ENCODE peak calls at places on chromosome 16, in eight cellular contexts. Y is neural progenitor cell; O is activated CD4-positive, alpha-beta T cell treated with anti-CD3 and anti-CD28 coated beads, Interleukin-2, amount 10 ng/mL, durations not matched to agents 7 days and 5 days; C is Calu3; K is MV-4-11; J is KG1; R is stromal cell of bone marrow; D is activated T-cell treated with anti-CD3 and anti-CD28 coated beads, Interleukin-2, amount 50 U/mL, for 72 hours. V is an unnamed sample.

GRCh38 chr16:77171750-77172635 is 19.0 kb upstream of the MON1B start:
- DNase-seq in Y (peak), O (peak), C (peak), K (peak), J (peak), R (peak), D (peak), V (peak)

GRCh38 chr16:3047387-3047720 is 993 bp downstream of the MMP25 start:
- DNase-seq in Y (no peak), O (no peak), C (no peak), K (no peak), J (no peak), R (no peak), D (no peak), V (no peak)

GRCh38 chr16:31253642-31254045 is 6.1 kb upstream of the ITGAM start:
- DNase-seq in Y (no peak), O (peak), C (no peak), K (peak), J (peak), R (no peak), D (peak), V (no peak)

GRCh38 chr16:49592507-49593422 is 219.2 kb downstream of the C16orf78 start:
- DNase-seq in Y (peak), O (peak), C (peak), K (peak), J (no peak), R (no peak), D (peak), V (peak)

GRCh38 chr16:54194008-54194731 is 92.4 kb downstream of the IRX3 start:
- DNase-seq in Y (peak), O (no peak), C (no peak), K (no peak), J (no peak), R (peak), D (no peak), V (no peak)

GRCh38 chr16:84065536-84066132 is 23.0 kb upstream of the SLC38A8 start:
- DNase-seq in Y (peak), O (peak), C (peak), K (peak), J (no peak), R (peak), D (peak), V (no peak)

GRCh38 chr16:70577256-70577698 is 53.7 kb downstream of the SF3B3 start:
- DNase-seq in Y (no peak), O (no peak), C (peak), K (no peak), J (no peak), R (peak), D (no peak), V (no peak)

GRCh38 chr16:48405153-48405552 is 19.9 kb upstream of the SIAH1 start:
- DNase-seq in Y (no peak), O (no peak), C (no peak), K (no peak), J (no peak), R (no peak), D (no peak), V (no peak)

GRCh38 chr16:87100306-87101058 is 216.7 kb downstream of the C16orf95 start:
- DNase-seq in Y (peak), O (no peak), C (no peak), K (no peak), J (no peak), R (no peak), D (no peak), V (no peak)

GRCh38 chr16:76970745-76971099 is 220.3 kb upstream of the MON1B start:
- DNase-seq in Y (no peak), O (no peak), C (no peak), K (no peak), J (no peak), R (no peak), D (no peak), V (no peak)

GRCh38 chr16:83253526-83253925 is 554.3 kb upstream of the HSBP1 start:
- DNase-seq in Y (no peak), O (no peak), C (no peak), K (no peak), J (no peak), R (no peak), D (no peak), V (no peak)

GRCh38 chr16:58481226-58481869 is 18.6 kb upstream of the NDRG4 start:
- DNase-seq in Y (no peak), O (no peak), C (no peak), K (no peak), J (no peak), R (no peak), D (no peak), V (no peak)

GRCh38 chr16:11498683-11499082 is 88.0 kb downstream of the LITAF start:
- DNase-seq in Y (no peak), O (no peak), C (no peak), K (peak), J (no peak), R (no peak), D (no peak), V (no peak)

GRCh38 chr16:9176547-9177418 is 85.3 kb downstream of the HAPSTR1 start:
- DNase-seq in Y (no peak), O (no peak), C (no peak), K (no peak), J (no peak), R (no peak), D (no peak), V (no peak)

V was measured in MM.1S.